ENCODE peak calls at places on chromosomes 16 and 17, in six cellular contexts. M is activated T-cell treated with anti-CD3 and anti-CD28 coated beads for 24 hours, N is T-helper 1 cell, G is fibroblast of lung, H is RWPE1, Z is EH. W is an unnamed sample.

GRCh38 chr17:62321451-62321850 is 58.9 kb upstream of the EFCAB3 start:
- DNase-seq in M (no peak), N (no peak), G (peak; percentile 3), H (no peak), Z (peak; percentile 25), W (no peak)

GRCh38 chr16:2963611-2964415 is at the start of gene KREMEN2:
- DNase-seq in M (no peak), N (no peak), G (no peak), H (peak; percentile 91), Z (peak; percentile 24), W (no peak)

GRCh38 chr17:58184308-58184985 is 8.1 kb upstream of the EPX start:
- DNase-seq in M (no peak), N (no peak), G (peak; percentile 86), H (peak; percentile 91), Z (peak; percentile 48), W (no peak)

GRCh38 chr17:4006745-4007211 is 42.5 kb upstream of the ATP2A3 start:
- DNase-seq in M (no peak), N (no peak), G (no peak), H (no peak), Z (no peak), W (no peak)

GRCh38 chr16:70685938-70686375 is at the start of gene MTSS2:
- DNase-seq in M (no peak), N (no peak), G (peak; percentile 86), H (peak; percentile 88), Z (peak; percentile 91), W (no peak)

GRCh38 chr17:81828656-81829055 is 4.4 kb downstream of the MCRIP1 start:
- DNase-seq in M (no peak), N (no peak), G (no peak), H (no peak), Z (no peak), W (no peak)

GRCh38 chr17:76163919-76164318 is 22.9 kb upstream of the FOXJ1 start:
- DNase-seq in M (no peak), N (no peak), G (no peak), H (no peak), Z (no peak), W (no peak)

GRCh38 chr17:7042507-7043194 is 1.2 kb downstream of the SLC16A11 start:
- DNase-seq in M (no peak), N (peak; percentile 46), G (no peak), H (no peak), Z (no peak), W (peak; percentile 29)

GRCh38 chr17:46194393-46195216 is 1.4 kb upstream of the KANSL1 start:
- DNase-seq in M (peak; percentile 59), N (peak; percentile 93), G (peak; percentile 44), H (peak; percentile 56), Z (peak; percentile 73), W (peak; percentile 76)

GRCh38 chr16:89657442-89658220 is at the start of the genes CHMP1A and SPATA33:
- DNase-seq in M (peak; percentile 90), N (peak; percentile 90), G (peak; percentile 72), H (peak; percentile 96), Z (peak; percentile 86), W (peak; percentile 91)

GRCh38 chr17:52678211-52678610 is 519.7 kb upstream of the CA10 start:
- DNase-seq in M (no peak), N (no peak), G (no peak), H (no peak), Z (no peak), W (no peak)

GRCh38 chr16:12709807-12710206 is 93.9 kb downstream of the CPPED1 start:
- DNase-seq in M (no peak), N (no peak), G (no peak), H (no peak), Z (no peak), W (no peak)

GRCh38 chr17:45925311-45925710 is 31.0 kb downstream of the MAPT start:
- DNase-seq in M (no peak), N (no peak), G (no peak), H (no peak), Z (no peak), W (no peak)

GRCh38 chr16:84603115-84603816 is 14.6 kb downstream of the COTL1 start:
- DNase-seq in M (peak; percentile 40), N (no peak), G (peak; percentile 98), H (peak; percentile 89), Z (peak; percentile 98), W (no peak)

GRCh38 chr17:64146418-64147109 is 16.6 kb upstream of the ERN1 start:
- DNase-seq in M (peak; percentile 37), N (peak; percentile 54), G (peak; percentile 72), H (peak; percentile 53), Z (peak; percentile 79), W (peak; percentile 41)

GRCh38 chr17:888998-889401 is 90.6 kb downstream of the NXN start:
- DNase-seq in M (no peak), N (peak; percentile 53), G (peak; percentile 39), H (no peak), Z (no peak), W (peak; percentile 14)

GRCh38 chr16:69382421-69382820 is 3.4 kb downstream of the TERF2 start:
- DNase-seq in M (no peak), N (no peak), G (no peak), H (no peak), Z (no peak), W (no peak)

GRCh38 chr16:26995522-26995921 is 71.2 kb upstream of the C16orf82 start:
- DNase-seq in M (no peak), N (no peak), G (no peak), H (no peak), Z (no peak), W (no peak)

GRCh38 chr17:48175692-48176450 is 68.3 kb downstream of the SNX11 start:
- DNase-seq in M (no peak), N (no peak), G (peak; percentile 73), H (no peak), Z (peak; percentile 92), W (no peak)

GRCh38 chr17:66492080-66492479 is 189.7 kb downstream of the PRKCA start:
- DNase-seq in M (no peak), N (no peak), G (no peak), H (no peak), Z (no peak), W (no peak)

GRCh38 chr17:8360260-8360659 is 16.2 kb downstream of the KRABD2 start:
- DNase-seq in M (no peak), N (no peak), G (no peak), H (no peak), Z (no peak), W (no peak)

GRCh38 chr16:11682655-11683096 is 14.4 kb downstream of the SNN start:
- DNase-seq in M (no peak), N (no peak), G (peak; percentile 98), H (peak; percentile 61), Z (peak; percentile 96), W (no peak)

GRCh38 chr16:65195998-65196397 is 74.1 kb upstream of the CDH11 start:
- DNase-seq in M (no peak), N (no peak), G (peak; percentile 16), H (no peak), Z (peak; percentile 72), W (no peak)

GRCh38 chr17:57627591-57627990 is 117.5 kb downstream of the CCDC182 start:
- DNase-seq in M (no peak), N (no peak), G (no peak), H (no peak), Z (no peak), W (no peak)

GRCh38 chr17:50347087-50347893 is 1.4 kb downstream of the XYLT2 start:
- DNase-seq in M (no peak), N (no peak), G (no peak), H (no peak), Z (no peak), W (no peak)

GRCh38 chr17:58755577-58756245 is at the start of gene PPM1E:
- DNase-seq in M (peak; percentile 34), N (peak; percentile 37), G (peak; percentile 64), H (peak; percentile 63), Z (peak; percentile 25), W (peak; percentile 10)

GRCh38 chr17:48610282-48611211 is at the start of gene HOXB7:
- DNase-seq in M (peak; percentile 55), N (peak; percentile 63), G (no peak), H (peak; percentile 83), Z (no peak), W (no peak)

GRCh38 chr16:11047057-11047456 is 102.7 kb downstream of the CLEC16A start:
- DNase-seq in M (no peak), N (no peak), G (peak; percentile 71), H (no peak), Z (peak; percentile 89), W (no peak)

GRCh38 chr17:81294512-81295030 is 536 bp downstream of the SLC38A10 start:
- DNase-seq in M (no peak), N (no peak), G (peak; percentile 15), H (peak; percentile 30), Z (peak; percentile 48), W (no peak)

W was measured in central memory CD8-positive, alpha-beta T cell.